ENCODE peak calls at places on chromosomes 2 and 18, in seven cellular contexts. A is AG09309, V is body of pancreas, N is GM06990, G is omental fat pad, C is osteoblast, Q is MCF 10A. P is an unnamed sample.
A peak's percentile ranks its signal among the peaks of the same experiment; 100 is the strongest.

GRCh38 chr2:856041-856440 is 94.6 kb upstream of the SNTG2 start:
- DNase-seq in C (no peak), V (no peak), A (no peak), N (no peak), Q (no peak), G (no peak), P (no peak)

GRCh38 chr2:109317471-109318090 is 188.6 kb downstream of the SH3RF3 start:
- DNase-seq in A (no peak), G (no peak), N (no peak), V (no peak), C (peak; percentile 74), Q (no peak), P (no peak)

GRCh38 chr2:149915151-149915550 is 327.6 kb upstream of the MMADHC start:
- DNase-seq in N (no peak), Q (no peak), V (no peak), C (no peak), A (no peak), G (no peak), P (no peak)

GRCh38 chr2:3317277-3317685 is 60.3 kb downstream of the EIPR1 start:
- DNase-seq in N (no peak), V (no peak), G (no peak), A (no peak), Q (no peak), C (no peak), P (no peak)

GRCh38 chr2:208406474-208407451 is at the start of gene PTH2R:
- DNase-seq in G (no peak), C (peak; percentile 53), A (no peak), V (peak; percentile 47), Q (no peak), N (no peak), P (no peak)

GRCh38 chr18:11955299-11956029 is 25.8 kb upstream of the IMPA2 start:
- DNase-seq in V (peak; percentile 63), C (peak; percentile 94), G (no peak), N (no peak), Q (peak; percentile 92), A (peak; percentile 20), P (no peak)

GRCh38 chr2:236769981-236770671 is 200.5 kb downstream of the ACKR3 start:
- DNase-seq in C (peak; percentile 80), N (no peak), Q (peak; percentile 93), V (no peak), G (no peak), A (peak; percentile 80), P (no peak)

GRCh38 chr2:30149513-30149912 is 2.7 kb downstream of the YPEL5 start:
- DNase-seq in V (no peak), A (no peak), C (no peak), G (no peak), Q (peak; percentile 25), N (no peak), P (no peak)

GRCh38 chr18:8948471-8949149 is 153.9 kb upstream of the NDUFV2 start:
- DNase-seq in Q (peak; percentile 76), G (no peak), N (no peak), C (peak; percentile 93), V (no peak), A (peak; percentile 58), P (no peak)

GRCh38 chr2:167783266-167784070 is 463.9 kb downstream of the STK39 start:
- DNase-seq in A (no peak), G (no peak), Q (no peak), C (no peak), N (no peak), V (no peak), P (no peak)

GRCh38 chr2:184596819-184597411 is 1.4 kb upstream of the ZNF804A start:
- DNase-seq in C (peak; percentile 88), Q (peak; percentile 27), A (peak; percentile 10), V (no peak), N (no peak), G (no peak), P (peak; percentile 27)

GRCh38 chr2:73268831-73269685 is 15.2 kb downstream of the FBXO41 start:
- DNase-seq in V (peak; percentile 81), C (peak; percentile 95), Q (no peak), N (peak; percentile 77), G (no peak), A (no peak), P (peak; percentile 98)

GRCh38 chr2:212227755-212228154 is 310.8 kb downstream of the ERBB4 start:
- DNase-seq in Q (peak; percentile 87), C (peak; percentile 21), G (no peak), N (no peak), V (peak; percentile 64), A (peak; percentile 66), P (no peak)

GRCh38 chr2:237980751-237981150 is 13.9 kb downstream of the UBE2F start:
- DNase-seq in Q (no peak), A (no peak), V (no peak), G (no peak), C (no peak), N (no peak), P (no peak)

GRCh38 chr2:48050711-48051110 is 144.4 kb upstream of the FBXO11 start:
- DNase-seq in Q (no peak), C (no peak), N (no peak), A (no peak), V (no peak), G (no peak), P (no peak)

GRCh38 chr2:226079677-226080076 is 680.2 kb downstream of the NYAP2 start:
- DNase-seq in Q (no peak), N (no peak), A (peak; percentile 46), V (no peak), G (no peak), C (no peak), P (no peak)

GRCh38 chr2:188599140-188599539 is 307.5 kb downstream of the GULP1 start:
- DNase-seq in V (no peak), Q (no peak), A (no peak), G (no peak), C (no peak), N (no peak), P (no peak)

GRCh38 chr2:109647636-109648035 is 33.5 kb downstream of the SOWAHC start:
- DNase-seq in Q (no peak), V (no peak), A (peak; percentile 44), C (peak; percentile 88), G (no peak), N (no peak), P (no peak)

GRCh38 chr18:78503129-78503528 is 476.5 kb upstream of the SALL3 start:
- DNase-seq in N (no peak), C (no peak), A (no peak), G (no peak), Q (no peak), V (no peak), P (no peak)

GRCh38 chr2:104758199-104758620 is 95.7 kb upstream of the POU3F3 start:
- DNase-seq in Q (no peak), G (no peak), A (no peak), V (no peak), C (peak; percentile 62), N (no peak), P (no peak)

GRCh38 chr2:240139011-240139441 is 1.4 kb downstream of the OTOS start:
- DNase-seq in G (no peak), N (no peak), V (peak; percentile 8), C (peak; percentile 71), A (no peak), Q (no peak), P (no peak)

GRCh38 chr18:74219056-74219455 is 70.7 kb downstream of the TIMM21 start:
- DNase-seq in Q (peak; percentile 67), C (no peak), A (no peak), N (no peak), G (no peak), V (no peak), P (no peak)

GRCh38 chr18:46302866-46303485 is 198.8 kb downstream of the HAUS1 start:
- DNase-seq in Q (no peak), G (no peak), C (no peak), V (no peak), A (no peak), N (no peak), P (no peak)

GRCh38 chr2:226623587-226624368 is 175.8 kb downstream of the IRS1 start:
- DNase-seq in V (no peak), C (no peak), G (no peak), N (no peak), A (no peak), Q (no peak), P (no peak)

GRCh38 chr18:4333043-4333442 is 122.1 kb downstream of the DLGAP1 start:
- DNase-seq in G (no peak), C (no peak), V (no peak), N (no peak), A (no peak), Q (no peak), P (no peak)

GRCh38 chr18:37565985-37566478 is 434 bp upstream of the CELF4 start:
- DNase-seq in A (no peak), G (no peak), N (no peak), Q (peak; percentile 43), V (peak; percentile 63), C (peak; percentile 97), P (peak; percentile 45)

GRCh38 chr2:160920791-160921303 is 239.4 kb upstream of the TANK start:
- DNase-seq in G (no peak), N (no peak), V (no peak), A (peak; percentile 99), C (peak; percentile 72), Q (no peak), P (no peak)

GRCh38 chr2:101725515-101726192 is 28.1 kb downstream of the MAP4K4 start:
- DNase-seq in Q (peak; percentile 56), A (no peak), V (no peak), N (no peak), G (no peak), C (no peak), P (no peak)
- TF ChIP-seq CTCF in Q (no peak), A (peak; percentile 7), V (no peak), N (peak; percentile 68), G (no peak), C (peak; percentile 50), P (no peak)

DNA sequence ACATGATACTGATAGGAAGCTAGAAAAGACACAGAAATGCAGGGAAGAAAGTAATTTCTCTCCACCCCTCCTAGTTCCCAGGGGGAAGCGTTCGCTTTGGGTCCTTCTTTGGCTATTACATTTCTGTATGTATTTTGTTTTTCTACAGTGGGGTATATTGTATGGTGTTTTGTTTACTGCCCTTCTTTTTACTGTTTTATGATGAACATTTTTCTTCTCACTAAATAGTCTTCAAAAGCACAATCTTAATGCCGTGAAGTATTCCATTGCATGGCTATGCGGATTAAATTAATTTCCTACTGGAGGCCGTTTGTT is 354 bp upstream of the TMBIM1 start:
- DNase-seq in A (no peak), Q (no peak), V (no peak), G (no peak), C (no peak), N (no peak), P (no peak)
- TF ChIP-seq CTCF in A (no peak), Q (no peak), V (no peak), G (no peak), C (no peak), N (no peak), P (no peak)

DNA sequence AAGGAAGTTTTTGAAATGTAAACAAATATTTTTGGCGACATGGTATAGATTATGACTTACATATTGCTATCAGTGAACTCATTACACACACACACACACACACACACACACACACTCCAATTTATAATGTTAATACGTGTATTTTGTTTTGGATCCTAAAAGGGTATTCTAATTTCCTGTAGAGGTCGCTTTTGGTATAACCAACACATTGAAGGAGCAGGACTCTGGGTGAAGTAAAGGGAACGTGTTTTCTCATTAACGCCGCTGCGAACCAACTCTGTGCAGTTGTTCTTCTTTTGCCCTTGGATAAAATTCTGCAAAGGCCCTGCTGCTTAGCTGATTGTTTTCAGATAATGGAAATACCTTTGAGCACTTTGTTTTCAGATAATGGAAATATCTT is 190.4 kb downstream of the PMAIP1 start:
- DNase-seq in V (no peak), N (no peak), G (no peak), C (no peak), A (no peak), Q (no peak), P (peak; percentile 11)
- TF ChIP-seq CTCF in V (no peak), N (peak; percentile 18), G (no peak), C (no peak), A (no peak), Q (no peak), P (no peak)

GRCh38 chr2:75574106-75574505 is 13.4 kb upstream of the EVA1A start:
- DNase-seq in Q (peak; percentile 38), V (no peak), C (no peak), N (no peak), G (no peak), A (no peak), P (no peak)
- TF ChIP-seq CTCF in Q (peak; percentile 13), V (no peak), C (no peak), N (no peak), G (no peak), A (peak; percentile 25), P (no peak)